ENCODE peak calls at places on chromosomes 13 and 19, in four cellular contexts. O, S, W and J are unnamed samples.

GRCh38 chr13:92224052-92224821 is 825.8 kb downstream of the GPC5 start:
- DNase-seq in W (no peak), S (peak), O (no peak), J (no peak)

GRCh38 chr13:98975822-98976261 is 2.0 kb downstream of the DOCK9 start:
- DNase-seq in O (no peak), S (no peak), W (no peak), J (no peak)

GRCh38 chr13:28052945-28053344 is 47.4 kb downstream of the FLT3 start:
- DNase-seq in S (no peak), W (no peak), O (no peak), J (no peak)

GRCh38 chr19:46634045-46634655 is 1.9 kb downstream of the GNG8 start:
- DNase-seq in O (peak), S (peak), W (peak), J (peak)

GRCh38 chr13:22214184-22214583 is 543.3 kb downstream of the FGF9 start:
- DNase-seq in O (no peak), W (no peak), S (no peak), J (no peak)

GRCh38 chr13:44637581-44637980 is 61.5 kb upstream of the TSC22D1 start:
- DNase-seq in W (no peak), O (no peak), S (no peak), J (no peak)

GRCh38 chr13:22169473-22169872 is 498.6 kb downstream of the FGF9 start:
- DNase-seq in W (no peak), S (no peak), O (no peak), J (no peak)

GRCh38 chr13:113801289-113801961 is 42.4 kb downstream of the TMEM255B start:
- DNase-seq in W (peak), O (peak), S (no peak), J (no peak)

GRCh38 chr19:19606021-19606420 is 12.5 kb downstream of the PBX4 start:
- DNase-seq in S (no peak), O (peak), W (no peak), J (no peak)

GRCh38 chr13:111399776-111400505 is 79.5 kb downstream of the TEX29 start:
- DNase-seq in W (peak), S (no peak), O (no peak), J (no peak)

GRCh38 chr19:53809518-53810186 is 14.5 kb downstream of the NLRP12 start:
- DNase-seq in S (no peak), W (no peak), O (no peak), J (no peak)

GRCh38 chr19:6577410-6578125 is 13.4 kb downstream of the CD70 start:
- DNase-seq in S (no peak), O (no peak), W (no peak), J (no peak)

GRCh38 chr13:114105351-114106225 is 26.8 kb downstream of the RASA3 start:
- DNase-seq in S (no peak), O (peak), W (peak), J (no peak)

GRCh38 chr19:709965-710714 is 1.4 kb downstream of the PALM start:
- DNase-seq in O (no peak), S (no peak), W (no peak), J (no peak)

GRCh38 chr13:79901336-79901735 is 420.4 kb downstream of the NDFIP2 start:
- DNase-seq in S (no peak), W (no peak), O (no peak), J (no peak)

GRCh38 chr13:98162935-98163334 is 14.1 kb downstream of the RNF113B start:
- DNase-seq in W (no peak), S (no peak), O (no peak), J (no peak)

GRCh38 chr13:76872686-76873085 is 13.5 kb downstream of the KCTD12 start:
- DNase-seq in W (no peak), O (no peak), S (no peak), J (no peak)

GRCh38 chr19:18392417-18392816 is 5.0 kb downstream of the LRRC25 start:
- DNase-seq in O (peak), S (peak), W (peak), J (no peak)

GRCh38 chr13:41059466-41059865 is 1.8 kb upstream of the WBP4 start:
- DNase-seq in S (no peak), W (no peak), O (no peak), J (no peak)

GRCh38 chr13:97279913-97280312 is 57.8 kb downstream of the MBNL2 start:
- DNase-seq in S (no peak), W (no peak), O (no peak), J (no peak)

GRCh38 chr19:6379744-6380143 is 4.0 kb upstream of the PSPN start:
- DNase-seq in W (no peak), O (no peak), S (no peak), J (no peak)

GRCh38 chr13:112510002-112510780 is 77.8 kb downstream of the TUBGCP3 start:
- DNase-seq in W (no peak), S (no peak), O (no peak), J (peak)

GRCh38 chr19:28883241-28883693 is 329.7 kb downstream of the UQCRFS1 start:
- DNase-seq in O (no peak), W (no peak), S (peak), J (no peak)

GRCh38 chr19:54804101-54804500 is 691 bp downstream of the KIR2DL4 start:
- DNase-seq in O (no peak), W (no peak), S (no peak), J (no peak)

GRCh38 chr13:48783181-48783630 is 129.5 kb downstream of the CYSLTR2 start:
- DNase-seq in W (peak), S (peak), O (peak), J (no peak)

GRCh38 chr19:52453324-52454094 is at the start of gene ZNF578:
- DNase-seq in O (peak), W (peak), S (peak), J (peak)

GRCh38 chr19:16425993-16426392 is 45.8 kb downstream of the EPS15L1 start:
- DNase-seq in W (no peak), O (no peak), S (no peak), J (no peak)

GRCh38 chr19:1401138-1401888 is at the start of gene GAMT:
- DNase-seq in S (no peak), O (no peak), W (no peak), J (peak)

GRCh38 chr13:33445476-33445875 is 159.9 kb upstream of the STARD13 start:
- DNase-seq in W (no peak), S (no peak), O (no peak), J (no peak)

GRCh38 chr19:11410682-11411081 is 8.4 kb downstream of the RGL3 start:
- DNase-seq in S (no peak), O (no peak), W (no peak), J (no peak)

GRCh38 chr19:6524326-6524725 is 6.5 kb upstream of the TNFSF9 start:
- DNase-seq in S (no peak), W (no peak), O (no peak), J (no peak)

GRCh38 chr13:39777527-39778061 is 122.1 kb downstream of the COG6 start:
- DNase-seq in O (no peak), W (no peak), S (no peak), J (no peak)
- TF ChIP-seq CTCF in O (no peak), W (peak), S (peak), J (peak)

GRCh38 chr19:3370214-3370720 is 3.9 kb downstream of the NFIC start:
- DNase-seq in O (no peak), W (no peak), S (no peak), J (no peak)

GRCh38 chr19:3370728-3371591 is 4.6 kb downstream of the NFIC start:
- DNase-seq in W (no peak), O (no peak), S (no peak), J (no peak)

GRCh38 chr19:3368848-3369336 is 2.5 kb downstream of the NFIC start:
- DNase-seq in W (no peak), S (no peak), O (no peak), J (no peak)

GRCh38 chr19:3368441-3368795 is 2.0 kb downstream of the NFIC start:
- DNase-seq in S (no peak), O (no peak), W (no peak), J (no peak)

DNA sequence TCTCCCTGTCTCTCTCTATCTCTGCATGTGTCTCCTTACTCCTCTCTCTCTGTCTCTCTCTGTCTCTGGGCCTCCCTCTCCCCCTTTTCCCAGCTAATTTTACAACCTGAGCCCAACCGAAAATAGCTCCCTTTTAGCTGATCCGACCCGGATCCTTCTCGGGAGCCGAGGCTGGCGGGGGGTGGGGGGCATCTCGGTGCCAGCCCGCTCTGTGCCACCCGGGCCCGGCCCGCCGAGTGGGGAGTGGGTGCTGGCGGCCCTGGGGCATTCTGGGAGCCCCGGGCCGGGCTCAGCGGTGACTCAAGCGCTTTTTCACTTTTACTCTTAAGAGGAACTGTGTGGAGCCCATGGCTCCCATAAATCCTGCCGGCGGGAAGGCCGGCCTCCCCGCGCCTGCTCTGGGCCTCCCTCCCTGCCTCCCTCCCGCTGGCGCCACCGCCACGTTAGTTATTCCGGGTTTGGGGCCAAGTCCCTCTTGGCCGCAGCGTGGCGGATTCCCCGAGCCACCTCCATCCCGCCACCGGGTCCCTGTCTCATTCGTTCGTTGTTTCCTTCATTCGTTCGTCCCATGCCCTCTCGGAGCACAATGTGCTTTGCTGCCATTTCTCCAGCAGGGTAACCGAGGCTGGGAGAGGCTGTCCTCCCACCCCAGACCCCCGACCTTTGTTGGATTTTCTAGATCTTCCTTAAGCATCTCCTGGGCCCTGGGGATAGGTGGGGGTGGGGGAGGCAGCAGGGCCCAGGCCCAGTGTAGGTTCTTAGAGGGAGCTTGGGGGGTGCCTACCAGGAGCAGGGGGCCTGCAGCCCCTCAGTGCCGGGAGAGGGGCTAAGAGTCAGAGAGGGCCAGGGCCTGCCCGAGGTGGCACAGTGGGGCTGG is 3.2 kb downstream of the NFIC start:
- DNase-seq in W (peak), O (peak), S (no peak), J (no peak)
- TF ChIP-seq CTCF in W (no peak), O (no peak), S (no peak), J (no peak)

DNA sequence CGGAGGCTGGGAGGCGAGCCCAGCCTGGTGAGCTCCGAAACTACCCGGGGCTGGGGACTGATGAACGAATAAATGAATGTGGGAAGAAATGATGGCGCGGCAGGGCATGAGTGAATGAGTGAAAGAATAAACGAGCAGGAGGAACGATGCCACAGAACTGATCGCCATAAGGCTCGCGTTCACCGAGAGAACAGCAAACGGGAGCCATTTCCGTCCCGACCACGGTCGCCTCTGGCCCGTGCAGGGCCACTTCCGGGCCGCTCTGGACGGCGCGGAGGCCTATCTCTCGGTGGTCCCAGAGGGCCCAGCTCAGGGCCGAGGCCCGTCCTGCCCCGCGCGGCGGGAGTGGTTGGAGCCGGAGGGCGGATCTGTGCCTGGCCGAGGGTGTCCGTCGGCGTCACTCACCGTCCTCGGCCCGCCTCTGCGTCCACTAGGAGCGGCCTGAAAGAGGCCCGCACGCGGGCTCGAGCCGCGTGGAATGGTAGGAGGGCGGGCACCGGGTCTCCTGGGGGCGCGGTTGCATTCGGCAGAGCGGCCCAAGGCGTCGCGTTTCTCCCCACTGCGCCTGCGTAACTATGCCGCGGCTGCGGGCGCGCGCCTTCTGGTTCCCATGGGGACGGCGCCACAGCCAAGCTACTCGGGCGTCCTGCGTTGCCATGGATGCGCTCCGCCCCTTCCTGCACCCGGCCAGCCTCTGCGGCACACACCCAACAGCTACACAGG is at the start of gene ZNF497:
- DNase-seq in W (peak), S (peak), O (peak), J (peak)
- TF ChIP-seq CTCF in W (no peak), S (no peak), O (no peak), J (no peak)

GRCh38 chr19:44515907-44516306 is 13.6 kb downstream of the CEACAM20 start:
- DNase-seq in O (no peak), W (no peak), S (no peak), J (no peak)

GRCh38 chr19:44509478-44509877 is 9.2 kb upstream of the ZNF180 start:
- DNase-seq in O (no peak), W (no peak), S (no peak), J (no peak)

GRCh38 chr19:44515031-44515430 is 14.4 kb downstream of the CEACAM20 start:
- DNase-seq in W (no peak), O (no peak), S (no peak), J (no peak)

GRCh38 chr19:44517146-44517545 is 12.3 kb downstream of the CEACAM20 start:
- DNase-seq in W (no peak), O (no peak), S (no peak), J (no peak)

GRCh38 chr19:44512326-44513298 is 12.3 kb upstream of the ZNF180 start:
- DNase-seq in O (no peak), S (no peak), W (no peak), J (no peak)
- TF ChIP-seq CTCF in O (no peak), S (no peak), W (peak), J (peak)

DNA sequence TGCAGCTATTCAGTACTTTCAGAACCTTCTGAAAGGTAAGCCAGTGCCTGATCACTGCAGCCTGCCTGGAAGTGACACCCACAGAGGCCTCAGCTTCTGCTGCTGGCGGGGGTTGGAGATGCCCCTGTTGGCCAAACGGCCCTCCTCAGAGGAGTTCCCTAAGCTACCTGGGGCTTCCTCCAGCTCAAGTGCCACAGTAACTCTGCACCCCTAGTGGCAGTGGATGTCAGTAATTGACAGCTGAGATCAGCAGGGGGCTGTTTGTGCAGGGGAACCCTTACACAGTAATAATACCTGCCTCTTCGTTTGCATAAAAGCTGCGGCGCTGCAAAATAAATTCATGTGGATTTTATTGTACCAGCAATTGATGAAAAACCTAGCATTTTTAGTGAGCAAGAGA is 28.9 kb downstream of the TDRD12 start:
- DNase-seq in W (no peak), S (no peak), O (no peak), J (no peak)
- TF ChIP-seq CTCF in W (peak), S (no peak), O (no peak), J (peak)

DNA sequence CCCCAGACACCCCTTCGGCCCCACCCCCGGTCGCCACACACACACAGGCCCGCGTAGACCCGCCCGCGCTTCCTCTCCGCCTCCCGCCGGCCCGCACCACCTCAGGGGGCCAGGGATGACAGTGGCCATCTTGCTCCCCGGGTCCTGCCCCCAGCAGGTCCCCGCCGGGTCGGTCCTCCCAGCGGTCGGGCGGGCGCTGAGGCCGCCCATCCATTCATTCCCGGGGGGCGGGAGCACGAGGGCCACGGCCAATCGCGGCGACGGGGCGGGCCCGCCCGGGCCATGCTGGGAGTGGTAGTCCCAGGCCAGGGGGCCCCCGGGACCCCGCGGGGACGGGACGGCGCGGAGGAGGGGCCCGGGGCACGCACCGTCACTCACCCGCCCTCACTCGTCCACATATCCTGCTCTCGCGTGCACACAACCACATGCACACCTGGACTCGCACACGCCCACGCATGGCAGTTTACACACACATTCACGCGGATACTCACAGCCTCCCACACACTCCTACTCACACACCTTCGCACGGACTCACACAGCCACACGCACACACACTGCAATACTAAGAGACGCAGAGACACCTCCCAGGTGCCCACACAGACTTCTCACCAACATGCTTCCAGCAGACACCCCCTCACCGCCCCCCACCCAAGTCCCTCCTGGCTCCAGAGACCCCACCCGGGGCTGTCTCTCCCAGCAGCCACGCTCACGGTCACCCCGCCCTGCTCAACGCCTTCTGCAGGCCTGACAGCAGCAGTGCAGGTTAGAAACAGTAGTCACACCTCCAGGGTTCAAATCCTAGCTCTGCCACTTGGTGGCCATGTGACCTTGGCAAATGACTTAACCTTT is at the start of gene DPF1:
- DNase-seq in S (no peak), O (no peak), W (no peak), J (peak)
- TF ChIP-seq CTCF in S (no peak), O (no peak), W (no peak), J (peak)

DNA sequence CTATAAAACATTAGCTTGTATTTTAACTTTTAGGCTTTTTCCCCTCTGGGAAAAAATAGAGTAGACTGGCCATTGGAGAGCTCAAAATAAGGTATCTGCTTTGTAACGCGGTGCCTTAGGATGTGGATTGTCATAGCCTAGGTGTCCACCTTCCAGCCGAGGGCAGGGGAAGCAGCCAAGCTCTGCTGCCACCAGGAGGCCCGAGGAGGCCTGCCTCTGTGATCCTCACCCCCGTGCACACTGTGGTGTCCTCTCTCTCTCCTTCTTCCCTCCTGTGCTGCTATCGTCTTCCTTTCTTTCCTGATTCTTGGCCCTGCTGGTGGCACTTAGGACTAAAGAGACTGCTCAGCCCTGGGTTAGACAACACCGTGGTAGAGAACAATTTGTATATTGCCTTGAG is 11.3 kb downstream of the HNRNPM start:
- DNase-seq in S (no peak), O (no peak), W (no peak), J (no peak)
- TF ChIP-seq CTCF in S (no peak), O (no peak), W (no peak), J (no peak)

DNA sequence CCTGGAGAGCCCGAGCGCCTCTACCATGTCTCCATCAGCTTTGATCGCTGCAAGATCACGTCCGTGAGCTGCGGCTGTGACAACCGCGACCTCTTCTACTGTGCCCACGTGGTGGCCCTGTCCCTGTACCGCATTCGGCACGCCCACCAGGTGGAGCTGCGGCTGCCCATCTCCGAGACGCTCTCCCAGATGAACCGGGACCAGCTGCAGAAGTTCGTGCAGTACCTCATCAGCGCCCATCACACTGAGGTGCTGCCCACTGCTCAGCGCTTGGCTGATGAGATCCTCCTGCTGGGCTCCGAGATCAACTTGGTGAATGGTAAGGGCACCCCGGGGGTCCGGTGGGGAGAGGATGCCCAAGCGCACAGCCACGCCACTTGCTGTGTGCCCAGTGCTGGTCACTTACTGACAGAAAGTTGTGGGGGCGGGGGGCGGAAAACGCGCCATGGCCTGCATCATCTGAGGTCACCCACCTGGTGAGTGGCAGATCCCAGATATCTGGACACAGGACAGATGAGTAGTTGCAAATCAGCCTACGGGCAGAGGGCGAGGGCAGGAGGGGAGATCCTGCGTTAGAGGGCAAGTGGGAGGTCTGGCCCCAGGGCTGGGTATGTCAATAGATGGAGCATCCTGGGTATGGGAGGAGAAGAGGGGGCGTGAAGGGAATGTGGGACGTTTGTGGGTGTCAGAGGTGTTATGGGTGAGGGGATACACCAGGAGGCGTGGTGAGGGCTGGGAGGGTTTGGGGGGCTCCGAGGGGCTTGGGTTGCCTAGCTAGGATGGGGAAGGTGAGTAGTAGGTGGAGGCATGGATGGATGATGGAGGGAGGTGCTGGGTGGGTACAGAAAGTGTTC is 9.8 kb downstream of the ZSWIM4 start:
- DNase-seq in O (no peak), W (no peak), S (no peak), J (no peak)
- TF ChIP-seq CTCF in O (no peak), W (peak), S (no peak), J (no peak)